ENCODE peak calls at places on chromosomes 4 and X, in seven cellular contexts. L is effector memory CD4-positive, alpha-beta T cell; H is uterus; G is cardiac muscle cell; C is endodermal cell; I is astrocyte; F is hepatocyte. S is an unnamed sample.

GRCh38 chr4:100517864-100518341 is at the start of gene EMCN:
- DNase-seq in L (no peak), H (peak; percentile 19), G (no peak), C (no peak), I (no peak), F (no peak), S (no peak)

GRCh38 chr4:174681723-174682300 is 147.2 kb downstream of the GLRA3 start:
- DNase-seq in L (no peak), H (no peak), G (no peak), C (no peak), I (peak; percentile 68), F (peak; percentile 29), S (no peak)

GRCh38 chrX:129833153-129834004 is 10.3 kb downstream of the ZDHHC9 start:
- DNase-seq in L (no peak), H (no peak), G (no peak), C (no peak), I (peak; percentile 65), F (no peak), S (no peak)

GRCh38 chrX:39813631-39814246 is 284.0 kb downstream of the BCOR start:
- DNase-seq in L (no peak), H (peak; percentile 66), G (no peak), C (no peak), I (peak; percentile 75), F (peak; percentile 45), S (no peak)

GRCh38 chrX:54529166-54529558 is 857 bp upstream of the GNL3L start:
- DNase-seq in L (no peak), H (no peak), G (no peak), C (no peak), I (no peak), F (no peak), S (no peak)

GRCh38 chr4:14790487-14790886 is 211.8 kb upstream of the CPEB2 start:
- DNase-seq in L (no peak), H (no peak), G (no peak), C (no peak), I (no peak), F (no peak), S (no peak)

GRCh38 chrX:39677585-39677984 is 420.2 kb downstream of the BCOR start:
- DNase-seq in L (no peak), H (no peak), G (no peak), C (no peak), I (no peak), F (no peak), S (no peak)

GRCh38 chrX:129115104-129115503 is 408.2 kb downstream of the SMARCA1 start:
- DNase-seq in L (no peak), H (no peak), G (peak; percentile 81), C (peak; percentile 88), I (no peak), F (peak; percentile 58), S (no peak)

GRCh38 chr4:165106518-165106917 is 6.1 kb downstream of the TMEM192 start:
- DNase-seq in L (no peak), H (no peak), G (no peak), C (no peak), I (no peak), F (peak; percentile 61), S (no peak)

GRCh38 chr4:161952382-161952781 is 211.4 kb downstream of the FSTL5 start:
- DNase-seq in L (no peak), H (no peak), G (no peak), C (no peak), I (no peak), F (no peak), S (no peak)

GRCh38 chr4:156493858-156494257 is 477.7 kb downstream of the PDGFC start:
- DNase-seq in L (no peak), H (no peak), G (no peak), C (no peak), I (peak; percentile 71), F (no peak), S (no peak)

GRCh38 chr4:174496631-174497442 is 25.5 kb downstream of the HPGD start:
- DNase-seq in L (no peak), H (no peak), G (no peak), C (no peak), I (no peak), F (peak; percentile 36), S (no peak)

GRCh38 chr4:129446074-129446473 is 350.1 kb downstream of the C4orf33 start:
- DNase-seq in L (no peak), H (no peak), G (no peak), C (peak; percentile 68), I (no peak), F (no peak), S (no peak)

GRCh38 chrX:115966920-115967319 is 203.6 kb upstream of the AGTR2 start:
- DNase-seq in L (no peak), H (no peak), G (peak; percentile 44), C (no peak), I (no peak), F (no peak), S (no peak)

GRCh38 chrX:40933132-40934078 is 151.8 kb upstream of the USP9X start:
- DNase-seq in L (no peak), H (no peak), G (peak; percentile 3), C (no peak), I (peak; percentile 68), F (peak; percentile 44), S (no peak)

GRCh38 chr4:130147618-130148017 is 1051.7 kb downstream of the C4orf33 start:
- DNase-seq in L (no peak), H (no peak), G (no peak), C (peak; percentile 65), I (no peak), F (no peak), S (no peak)

GRCh38 chrX:109635151-109635550 is 10.2 kb upstream of the KCNE5 start:
- DNase-seq in L (no peak), H (no peak), G (peak; percentile 41), C (peak; percentile 67), I (no peak), F (no peak), S (no peak)

GRCh38 chr4:158996669-158997074 is 106.2 kb upstream of the RAPGEF2 start:
- DNase-seq in L (no peak), H (no peak), G (no peak), C (no peak), I (peak; percentile 97), F (peak; percentile 34), S (no peak)

GRCh38 chrX:136488706-136489105 is 959 bp downstream of the BRS3 start:
- DNase-seq in L (no peak), H (no peak), G (no peak), C (no peak), I (no peak), F (no peak), S (no peak)

GRCh38 chrX:34778961-34779360 is 121.9 kb upstream of the TMEM47 start:
- DNase-seq in L (no peak), H (no peak), G (no peak), C (no peak), I (peak; percentile 74), F (no peak), S (no peak)

GRCh38 chr4:41838590-41838989 is 90.1 kb upstream of the PHOX2B start:
- DNase-seq in L (no peak), H (no peak), G (no peak), C (no peak), I (no peak), F (no peak), S (no peak)

GRCh38 chr4:120921456-120922389 is 803 bp downstream of the PRDM5 start:
- DNase-seq in L (no peak), H (peak; percentile 63), G (peak; percentile 71), C (peak; percentile 78), I (peak; percentile 66), F (peak; percentile 75), S (no peak)

GRCh38 chr4:39614487-39615162 is 24.0 kb downstream of the SMIM14 start:
- DNase-seq in L (no peak), H (no peak), G (no peak), C (no peak), I (peak; percentile 92), F (peak; percentile 39), S (no peak)
- H3K4me1 ChIP-seq in L (no peaks in the 10 kb centered on the region), H (peaks cover 4% of the 10 kb centered on the region), G (peaks cover 15% of the 10 kb centered on the region), C (no peaks in the 10 kb centered on the region), I (peaks cover 45% of the 10 kb centered on the region), F (peaks cover 21% of the 10 kb centered on the region), S (no peaks in the 10 kb centered on the region)

GRCh38 chr4:22897520-22898108 is 204.9 kb downstream of the GBA3 start:
- DNase-seq in L (no peak), H (no peak), G (peak; percentile 55), C (peak; percentile 78), I (peak; percentile 9), F (peak; percentile 57), S (no peak)

GRCh38 chr4:22895482-22895881 is 202.7 kb downstream of the GBA3 start:
- DNase-seq in L (no peak), H (no peak), G (no peak), C (no peak), I (no peak), F (no peak), S (no peak)
- H3K4me1 ChIP-seq in L (no peaks in the 10 kb centered on the region), H (no peaks in the 10 kb centered on the region), G (no peaks in the 10 kb centered on the region), C (no peaks in the 10 kb centered on the region), I (no peaks in the 10 kb centered on the region), F (peaks cover 5% of the 10 kb centered on the region), S (no peaks in the 10 kb centered on the region)

GRCh38 chrX:71623105-71623450 is 4.8 kb upstream of the CXCR3 start:
- DNase-seq in L (no peak), H (no peak), G (no peak), C (no peak), I (no peak), F (no peak), S (no peak)

GRCh38 chrX:71621644-71622346 is 3.5 kb upstream of the CXCR3 start:
- DNase-seq in L (no peak), H (no peak), G (no peak), C (no peak), I (no peak), F (no peak), S (no peak)

GRCh38 chrX:71625471-71625870 is 7.2 kb upstream of the CXCR3 start:
- DNase-seq in L (no peak), H (no peak), G (no peak), C (no peak), I (no peak), F (no peak), S (no peak)

GRCh38 chrX:71623714-71624113 is 5.4 kb upstream of the CXCR3 start:
- DNase-seq in L (no peak), H (no peak), G (no peak), C (no peak), I (no peak), F (no peak), S (peak; percentile 51)

DNA sequence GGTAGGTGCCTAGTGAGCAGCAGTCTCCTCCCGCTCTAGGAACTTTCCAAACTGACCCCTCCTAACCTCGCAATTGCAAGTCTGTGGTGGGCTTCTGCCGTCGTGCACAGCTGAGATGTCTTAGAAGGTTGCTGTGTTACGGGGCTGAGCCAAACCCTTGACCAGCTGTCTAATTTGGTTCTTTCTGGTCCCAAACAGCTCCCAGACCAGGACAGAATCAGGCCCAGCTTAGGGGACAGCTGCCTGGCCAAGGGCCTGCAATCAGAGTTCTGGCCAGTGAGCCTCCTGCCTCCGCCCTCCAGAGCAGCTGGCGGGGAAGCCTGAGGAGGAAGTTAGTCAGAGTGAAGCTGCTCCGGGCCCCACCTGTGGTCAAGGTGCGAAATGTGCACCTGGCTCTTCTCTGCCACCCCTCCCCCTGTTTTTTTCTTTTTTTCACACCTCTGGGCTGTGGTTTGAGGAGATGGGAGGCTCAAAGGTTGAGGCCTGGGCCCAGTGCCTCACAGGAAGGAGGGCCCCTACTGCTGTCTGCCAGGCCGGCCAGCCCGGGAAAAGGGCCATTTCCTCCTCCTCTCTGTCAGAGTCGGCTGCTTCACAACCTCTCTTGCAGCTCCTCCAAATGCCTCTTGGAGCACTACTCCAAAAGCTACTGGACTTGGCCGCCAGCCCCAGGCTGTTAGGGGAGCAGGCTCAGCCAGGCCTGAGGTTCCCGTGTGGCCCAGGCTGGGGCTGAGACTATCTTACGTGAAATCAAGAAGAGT is 4.2 kb upstream of the CXCR3 start:
- DNase-seq in L (peak; percentile 60), H (peak; percentile 80), G (peak; percentile 64), C (peak; percentile 88), I (peak; percentile 58), F (peak; percentile 77), S (peak; percentile 38)
- H3K4me1 ChIP-seq in L (peaks cover 48% of the 10 kb centered on the region), H (no peaks in the 10 kb centered on the region), G (no peaks in the 10 kb centered on the region), C (no peaks in the 10 kb centered on the region), I (no peaks in the 10 kb centered on the region), F (peaks cover 5% of the 10 kb centered on the region), S (peaks cover 54% of the 10 kb centered on the region)

GRCh38 chr4:173247316-173247715 is 78.7 kb downstream of the GALNT7 start:
- DNase-seq in L (no peak), H (no peak), G (no peak), C (no peak), I (no peak), F (no peak), S (no peak)
- H3K4me1 ChIP-seq in L (peaks cover 4% of the 10 kb centered on the region), H (peaks cover 14% of the 10 kb centered on the region), G (no peaks in the 10 kb centered on the region), C (peaks cover 6% of the 10 kb centered on the region), I (peaks cover 24% of the 10 kb centered on the region), F (no peaks in the 10 kb centered on the region), S (no peaks in the 10 kb centered on the region)